ENCODE peak calls at places on chromosomes 5 and 9, in seven cellular contexts. One of them, this sample, is unnamed.

GRCh38 chr9:35954942-35955546 is 2.9 kb downstream of the OR2S2 start:
- DNase-seq in epithelial cell of esophagus: peak; percentile 81
- DNase-seq in astrocyte: peak; percentile 59
- DNase-seq in heart left ventricle: no peak
- DNase-seq in CD8-positive, alpha-beta T cell: peak; percentile 16
- DNase-seq in spleen: no peak
- DNase-seq in HepG2: peak; percentile 56
- DNase-seq in this sample: peak; percentile 59

GRCh38 chr5:8842906-8843590 is 702.8 kb downstream of the SEMA5A start:
- DNase-seq in epithelial cell of esophagus: peak; percentile 35
- DNase-seq in astrocyte: no peak
- DNase-seq in heart left ventricle: no peak
- DNase-seq in CD8-positive, alpha-beta T cell: no peak
- DNase-seq in spleen: no peak
- DNase-seq in HepG2: no peak
- DNase-seq in this sample: no peak

GRCh38 chr5:153629027-153629426 is 138.6 kb downstream of the GRIA1 start:
- DNase-seq in epithelial cell of esophagus: peak; percentile 92
- DNase-seq in astrocyte: peak; percentile 96
- DNase-seq in heart left ventricle: peak; percentile 38
- DNase-seq in CD8-positive, alpha-beta T cell: no peak
- DNase-seq in spleen: no peak
- DNase-seq in HepG2: no peak
- DNase-seq in this sample: peak; percentile 79

GRCh38 chr9:78133751-78134150 is 102.1 kb upstream of the CEP78 start:
- DNase-seq in epithelial cell of esophagus: peak; percentile 37
- DNase-seq in astrocyte: no peak
- DNase-seq in heart left ventricle: no peak
- DNase-seq in CD8-positive, alpha-beta T cell: no peak
- DNase-seq in spleen: no peak
- DNase-seq in HepG2: no peak
- DNase-seq in this sample: no peak

GRCh38 chr9:935348-935965 is 41.0 kb upstream of the DMRT3 start:
- DNase-seq in epithelial cell of esophagus: peak; percentile 93
- DNase-seq in astrocyte: no peak
- DNase-seq in heart left ventricle: no peak
- DNase-seq in CD8-positive, alpha-beta T cell: no peak
- DNase-seq in spleen: no peak
- DNase-seq in HepG2: no peak
- DNase-seq in this sample: peak; percentile 2

GRCh38 chr5:145936401-145937131 is at the start of gene SH3RF2:
- DNase-seq in epithelial cell of esophagus: peak; percentile 87
- DNase-seq in astrocyte: peak; percentile 85
- DNase-seq in heart left ventricle: peak; percentile 33
- DNase-seq in CD8-positive, alpha-beta T cell: no peak
- DNase-seq in spleen: no peak
- DNase-seq in HepG2: peak; percentile 67
- DNase-seq in this sample: no peak

GRCh38 chr5:124289641-124290201 is 456.7 kb downstream of the ZNF608 start:
- DNase-seq in epithelial cell of esophagus: peak; percentile 77
- DNase-seq in astrocyte: no peak
- DNase-seq in heart left ventricle: peak; percentile 29
- DNase-seq in CD8-positive, alpha-beta T cell: no peak
- DNase-seq in spleen: no peak
- DNase-seq in HepG2: peak; percentile 91
- DNase-seq in this sample: no peak

GRCh38 chr9:73093016-73093739 is 58.5 kb upstream of the ANXA1 start:
- DNase-seq in epithelial cell of esophagus: no peak
- DNase-seq in astrocyte: no peak
- DNase-seq in heart left ventricle: no peak
- DNase-seq in CD8-positive, alpha-beta T cell: no peak
- DNase-seq in spleen: no peak
- DNase-seq in HepG2: no peak
- DNase-seq in this sample: no peak

GRCh38 chr9:70902171-70902570 is 219.2 kb downstream of the TRPM3 start:
- DNase-seq in epithelial cell of esophagus: peak; percentile 81
- DNase-seq in astrocyte: peak; percentile 43
- DNase-seq in heart left ventricle: no peak
- DNase-seq in CD8-positive, alpha-beta T cell: no peak
- DNase-seq in spleen: no peak
- DNase-seq in HepG2: no peak
- DNase-seq in this sample: no peak

GRCh38 chr9:70901013-70901412 is 220.4 kb downstream of the TRPM3 start:
- DNase-seq in epithelial cell of esophagus: no peak
- DNase-seq in astrocyte: no peak
- DNase-seq in heart left ventricle: no peak
- DNase-seq in CD8-positive, alpha-beta T cell: no peak
- DNase-seq in spleen: no peak
- DNase-seq in HepG2: no peak
- DNase-seq in this sample: no peak

GRCh38 chr9:70901741-70902140 is 219.7 kb downstream of the TRPM3 start:
- DNase-seq in epithelial cell of esophagus: peak; percentile 18
- DNase-seq in astrocyte: peak; percentile 13
- DNase-seq in heart left ventricle: no peak
- DNase-seq in CD8-positive, alpha-beta T cell: no peak
- DNase-seq in spleen: no peak
- DNase-seq in HepG2: no peak
- DNase-seq in this sample: no peak

DNA sequence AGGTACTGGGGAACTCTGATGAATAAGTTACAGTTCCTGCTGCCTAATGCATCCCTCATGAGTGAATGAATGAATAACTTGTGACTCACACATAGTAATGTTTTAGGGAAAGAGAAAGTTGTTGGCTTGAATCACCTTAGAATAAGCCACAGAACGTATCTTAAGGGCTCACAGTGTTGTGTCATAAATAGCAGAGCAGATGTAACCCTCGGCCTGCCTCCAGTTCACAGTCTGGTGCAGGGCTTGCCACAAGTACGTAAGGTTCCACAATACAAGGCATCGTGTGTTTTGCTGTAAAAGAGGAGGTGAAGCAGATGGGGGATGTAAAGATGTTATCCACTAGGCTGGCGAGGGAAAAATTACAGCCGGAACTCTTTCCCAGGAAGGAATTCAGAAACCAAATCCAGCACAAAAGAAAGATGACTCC is 218.7 kb downstream of the TRPM3 start:
- DNase-seq in epithelial cell of esophagus: peak; percentile 96
- DNase-seq in astrocyte: peak; percentile 100
- DNase-seq in heart left ventricle: no peak
- DNase-seq in CD8-positive, alpha-beta T cell: no peak
- DNase-seq in spleen: no peak
- DNase-seq in HepG2: no peak
- DNase-seq in this sample: peak; percentile 98
- TF ChIP-seq CTCF in epithelial cell of esophagus: no peak
- TF ChIP-seq CTCF in astrocyte: no peak
- TF ChIP-seq CTCF in heart left ventricle: no peak
- TF ChIP-seq CTCF in CD8-positive, alpha-beta T cell: no peak
- TF ChIP-seq CTCF in spleen: no peak
- TF ChIP-seq CTCF in HepG2: no peak
- TF ChIP-seq CTCF in this sample: no peak

GRCh38 chr9:130920762-130921482 is 18.1 kb downstream of the FIBCD1 start:
- DNase-seq in epithelial cell of esophagus: no peak
- DNase-seq in astrocyte: no peak
- DNase-seq in heart left ventricle: no peak
- DNase-seq in CD8-positive, alpha-beta T cell: no peak
- DNase-seq in spleen: no peak
- DNase-seq in HepG2: no peak
- DNase-seq in this sample: no peak

GRCh38 chr9:130923611-130924447 is 15.2 kb downstream of the FIBCD1 start:
- DNase-seq in epithelial cell of esophagus: no peak
- DNase-seq in astrocyte: no peak
- DNase-seq in heart left ventricle: no peak
- DNase-seq in CD8-positive, alpha-beta T cell: no peak
- DNase-seq in spleen: no peak
- DNase-seq in HepG2: no peak
- DNase-seq in this sample: no peak

GRCh38 chr9:130921483-130921806 is 17.6 kb downstream of the FIBCD1 start:
- DNase-seq in epithelial cell of esophagus: no peak
- DNase-seq in astrocyte: no peak
- DNase-seq in heart left ventricle: no peak
- DNase-seq in CD8-positive, alpha-beta T cell: no peak
- DNase-seq in spleen: no peak
- DNase-seq in HepG2: no peak
- DNase-seq in this sample: no peak

GRCh38 chr9:130922815-130923610 is 16.0 kb downstream of the FIBCD1 start:
- DNase-seq in epithelial cell of esophagus: no peak
- DNase-seq in astrocyte: no peak
- DNase-seq in heart left ventricle: no peak
- DNase-seq in CD8-positive, alpha-beta T cell: no peak
- DNase-seq in spleen: no peak
- DNase-seq in HepG2: no peak
- DNase-seq in this sample: no peak

DNA sequence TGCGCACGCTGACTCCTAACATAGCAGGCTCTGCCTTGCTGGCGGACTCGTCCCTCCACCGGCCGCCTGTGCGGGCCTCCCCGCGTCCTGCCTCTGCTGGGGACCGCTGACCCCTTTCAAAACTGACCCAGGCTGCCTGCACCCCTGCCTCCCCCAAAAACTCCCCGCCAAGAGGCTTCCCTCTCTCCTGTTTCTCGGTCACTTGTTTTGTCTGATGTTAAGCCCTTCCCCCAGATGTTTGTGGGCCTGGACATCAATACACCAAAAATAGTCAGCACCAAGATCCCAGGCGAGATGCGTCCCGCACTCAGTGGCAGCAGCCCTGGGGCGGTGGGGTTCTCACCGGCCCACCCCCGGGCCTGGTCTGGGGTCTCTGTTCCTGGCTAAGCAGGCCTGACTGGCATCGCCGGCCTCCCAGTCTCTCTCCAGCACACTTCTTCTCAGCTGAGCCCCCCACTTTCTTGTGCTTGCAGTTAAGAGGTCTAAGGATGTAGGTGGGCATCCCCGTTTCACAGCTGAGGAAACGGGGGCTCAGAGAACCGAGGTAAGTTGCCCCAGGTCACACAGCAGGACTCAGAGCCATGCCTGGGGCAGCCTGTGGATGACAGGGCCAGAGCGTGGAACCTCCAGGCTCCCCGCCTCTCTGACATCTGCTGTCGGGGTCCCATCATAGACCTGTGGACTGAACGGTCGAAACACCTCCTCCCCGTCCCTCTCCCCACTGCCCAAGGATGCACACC is 17.0 kb downstream of the FIBCD1 start:
- DNase-seq in epithelial cell of esophagus: no peak
- DNase-seq in astrocyte: no peak
- DNase-seq in heart left ventricle: no peak
- DNase-seq in CD8-positive, alpha-beta T cell: no peak
- DNase-seq in spleen: no peak
- DNase-seq in HepG2: no peak
- DNase-seq in this sample: no peak
- H3K4me3 ChIP-seq in epithelial cell of esophagus: no peak overlapping the region
- H3K4me3 ChIP-seq in astrocyte: no peak overlapping the region
- H3K4me3 ChIP-seq in heart left ventricle: no peak overlapping the region
- H3K4me3 ChIP-seq in CD8-positive, alpha-beta T cell: no peak overlapping the region
- H3K4me3 ChIP-seq in spleen: no peak overlapping the region
- H3K4me3 ChIP-seq in HepG2: no peak overlapping the region
- H3K4me3 ChIP-seq in this sample: no peak overlapping the region

GRCh38 chr5:167574381-167574780 is 717.1 kb upstream of the WWC1 start:
- DNase-seq in epithelial cell of esophagus: no peak
- DNase-seq in astrocyte: no peak
- DNase-seq in heart left ventricle: no peak
- DNase-seq in CD8-positive, alpha-beta T cell: no peak
- DNase-seq in spleen: no peak
- DNase-seq in HepG2: no peak
- DNase-seq in this sample: no peak

GRCh38 chr5:167571824-167572223 is 719.6 kb upstream of the WWC1 start:
- DNase-seq in epithelial cell of esophagus: no peak
- DNase-seq in astrocyte: no peak
- DNase-seq in heart left ventricle: no peak
- DNase-seq in CD8-positive, alpha-beta T cell: no peak
- DNase-seq in spleen: no peak
- DNase-seq in HepG2: no peak
- DNase-seq in this sample: no peak

GRCh38 chr5:167576126-167576525 is 715.3 kb upstream of the WWC1 start:
- DNase-seq in epithelial cell of esophagus: no peak
- DNase-seq in astrocyte: no peak
- DNase-seq in heart left ventricle: no peak
- DNase-seq in CD8-positive, alpha-beta T cell: no peak
- DNase-seq in spleen: no peak
- DNase-seq in HepG2: no peak
- DNase-seq in this sample: no peak

GRCh38 chr5:167570431-167570830 is 721.0 kb upstream of the WWC1 start:
- DNase-seq in epithelial cell of esophagus: no peak
- DNase-seq in astrocyte: no peak
- DNase-seq in heart left ventricle: no peak
- DNase-seq in CD8-positive, alpha-beta T cell: no peak
- DNase-seq in spleen: no peak
- DNase-seq in HepG2: no peak
- DNase-seq in this sample: no peak

DNA sequence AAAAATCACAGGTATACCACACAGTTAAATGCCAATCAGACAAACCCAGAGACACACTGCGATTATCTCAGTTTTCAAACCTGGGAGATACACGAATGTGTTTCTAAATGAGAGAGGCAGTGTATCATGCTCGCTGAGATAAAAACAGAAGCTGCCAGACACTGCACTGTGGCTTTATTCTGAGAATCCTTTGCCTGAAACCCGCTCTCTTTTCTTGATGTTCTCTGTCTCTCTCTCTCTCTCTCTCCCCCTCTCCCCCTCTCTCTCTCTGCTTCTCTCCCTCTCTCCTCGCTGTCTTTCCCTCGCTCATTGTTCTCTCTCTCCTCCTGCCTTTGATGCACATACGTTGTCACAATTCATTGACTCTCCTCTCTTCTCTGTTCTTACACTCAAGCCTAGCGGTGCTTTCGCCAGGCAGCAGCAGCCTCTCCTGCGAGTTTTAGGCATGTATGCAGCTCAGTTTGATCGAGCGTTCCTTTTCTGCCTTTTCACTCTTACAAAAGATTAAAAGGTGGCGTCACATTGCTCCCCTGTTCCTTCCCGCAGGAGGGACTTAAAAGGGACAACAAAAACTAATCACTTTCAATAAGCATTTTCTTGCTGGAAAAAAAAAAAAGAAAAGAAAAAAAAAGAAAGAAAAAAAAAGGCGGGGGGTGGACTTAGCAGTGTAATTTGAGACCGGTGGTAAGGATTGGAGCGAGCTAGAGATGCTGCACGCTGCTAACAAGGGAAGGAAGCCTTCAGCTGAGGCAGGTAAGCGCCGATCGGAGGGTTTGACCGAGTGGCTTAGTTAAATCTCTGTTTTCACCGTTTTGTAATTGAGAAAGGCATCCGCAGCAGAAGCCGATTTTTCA is 717.9 kb upstream of the WWC1 start:
- DNase-seq in epithelial cell of esophagus: peak; percentile 64
- DNase-seq in astrocyte: peak; percentile 86
- DNase-seq in heart left ventricle: no peak
- DNase-seq in CD8-positive, alpha-beta T cell: no peak
- DNase-seq in spleen: no peak
- DNase-seq in HepG2: no peak
- DNase-seq in this sample: no peak
- TF ChIP-seq CTCF in epithelial cell of esophagus: no peak
- TF ChIP-seq CTCF in astrocyte: peak; percentile 7
- TF ChIP-seq CTCF in heart left ventricle: no peak
- TF ChIP-seq CTCF in CD8-positive, alpha-beta T cell: no peak
- TF ChIP-seq CTCF in spleen: no peak
- TF ChIP-seq CTCF in HepG2: no peak
- TF ChIP-seq CTCF in this sample: no peak

GRCh38 chr5:175576096-175576495 is 81.8 kb upstream of the HRH2 start:
- DNase-seq in epithelial cell of esophagus: no peak
- DNase-seq in astrocyte: no peak
- DNase-seq in heart left ventricle: no peak
- DNase-seq in CD8-positive, alpha-beta T cell: no peak
- DNase-seq in spleen: no peak
- DNase-seq in HepG2: no peak
- DNase-seq in this sample: no peak

GRCh38 chr5:175572922-175573321 is 84.9 kb upstream of the HRH2 start:
- DNase-seq in epithelial cell of esophagus: no peak
- DNase-seq in astrocyte: peak; percentile 77
- DNase-seq in heart left ventricle: peak; percentile 62
- DNase-seq in CD8-positive, alpha-beta T cell: no peak
- DNase-seq in spleen: no peak
- DNase-seq in HepG2: peak; percentile 9
- DNase-seq in this sample: peak; percentile 52

GRCh38 chr5:175576591-175576990 is 81.3 kb upstream of the HRH2 start:
- DNase-seq in epithelial cell of esophagus: no peak
- DNase-seq in astrocyte: peak; percentile 53
- DNase-seq in heart left ventricle: no peak
- DNase-seq in CD8-positive, alpha-beta T cell: no peak
- DNase-seq in spleen: no peak
- DNase-seq in HepG2: no peak
- DNase-seq in this sample: no peak

GRCh38 chr5:175575301-175575700 is 82.6 kb upstream of the HRH2 start:
- DNase-seq in epithelial cell of esophagus: no peak
- DNase-seq in astrocyte: no peak
- DNase-seq in heart left ventricle: no peak
- DNase-seq in CD8-positive, alpha-beta T cell: no peak
- DNase-seq in spleen: no peak
- DNase-seq in HepG2: no peak
- DNase-seq in this sample: no peak

GRCh38 chr5:175573493-175574269 is 84.2 kb upstream of the HRH2 start:
- DNase-seq in epithelial cell of esophagus: no peak
- DNase-seq in astrocyte: no peak
- DNase-seq in heart left ventricle: no peak
- DNase-seq in CD8-positive, alpha-beta T cell: no peak
- DNase-seq in spleen: no peak
- DNase-seq in HepG2: no peak
- DNase-seq in this sample: no peak
- H3K4me3 ChIP-seq in epithelial cell of esophagus: no peak overlapping the region
- H3K4me3 ChIP-seq in astrocyte: no peak overlapping the region
- H3K4me3 ChIP-seq in heart left ventricle: no peak overlapping the region
- H3K4me3 ChIP-seq in CD8-positive, alpha-beta T cell: no peak overlapping the region
- H3K4me3 ChIP-seq in spleen: no peak overlapping the region
- H3K4me3 ChIP-seq in HepG2: no peak overlapping the region
- H3K4me3 ChIP-seq in this sample: no peak overlapping the region